ENCODE peak calls at places on chromosomes 3 and 15, in six cellular contexts. B is transverse colon, R is psoas muscle, O is GM13976, H is progenitor cell of endocrine pancreas, I is tibial artery. J is an unnamed sample.

GRCh38 chr15:92149029-92149428 is 244.7 kb upstream of the ST8SIA2 start:
- DNase-seq in H (no peak), O (no peak), B (no peak), R (no peak), I (no peak), J (no peak)

GRCh38 chr3:68306571-68306970 is 625.8 kb downstream of the TAFA4 start:
- DNase-seq in O (peak; percentile 20), I (no peak), B (no peak), R (no peak), H (peak; percentile 56), J (no peak)

GRCh38 chr15:78732634-78733033 is 78.6 kb downstream of the ADAMTS7 start:
- DNase-seq in O (no peak), I (no peak), B (no peak), H (no peak), R (no peak), J (no peak)

GRCh38 chr3:15420871-15421270 is 6.5 kb downstream of the METTL6 start:
- DNase-seq in H (no peak), O (no peak), I (no peak), B (no peak), R (no peak), J (no peak)

GRCh38 chr15:34776706-34777105 is 18.6 kb downstream of the ACTC1 start:
- DNase-seq in I (no peak), R (no peak), O (no peak), B (no peak), H (no peak), J (no peak)

GRCh38 chr3:55164876-55165275 is 237.0 kb upstream of the LRTM1 start:
- DNase-seq in O (no peak), H (no peak), I (no peak), B (no peak), R (no peak), J (no peak)

GRCh38 chr15:70892002-70892911 is at the start of the genes LRRC49 and THAP10:
- DNase-seq in H (peak; percentile 68), R (peak; percentile 93), I (peak; percentile 93), B (peak; percentile 84), O (peak; percentile 82), J (peak; percentile 69)

GRCh38 chr3:171506743-171507319 is 46.6 kb upstream of the TNIK start:
- DNase-seq in H (no peak), R (no peak), I (no peak), B (no peak), O (no peak), J (no peak)

GRCh38 chr3:151580592-151580991 is 119.7 kb upstream of the IGSF10 start:
- DNase-seq in H (no peak), R (no peak), B (no peak), I (no peak), O (no peak), J (no peak)

GRCh38 chr3:128413003-128413370 is 53.7 kb downstream of the DNAJB8 start:
- DNase-seq in R (no peak), H (no peak), I (no peak), O (no peak), B (no peak), J (no peak)

GRCh38 chr15:77018796-77019475 is 24.0 kb downstream of the PSTPIP1 start:
- DNase-seq in O (no peak), H (no peak), R (peak; percentile 55), I (no peak), B (no peak), J (no peak)

GRCh38 chr3:27360113-27361078 is 8.8 kb downstream of the NEK10 start:
- DNase-seq in O (no peak), I (no peak), R (no peak), B (peak; percentile 30), H (no peak), J (no peak)

GRCh38 chr15:78691167-78691872 is 50.3 kb upstream of the CHRNB4 start:
- DNase-seq in I (no peak), R (no peak), B (no peak), H (no peak), O (no peak), J (no peak)

GRCh38 chr15:100672959-100673358 is 70.6 kb downstream of the ASB7 start:
- DNase-seq in O (no peak), B (no peak), I (no peak), R (no peak), H (no peak), J (no peak)

GRCh38 chr15:32668942-32669341 is 27.4 kb downstream of the SCG5 start:
- DNase-seq in O (no peak), I (no peak), H (no peak), R (no peak), B (no peak), J (no peak)

GRCh38 chr3:119311191-119311925 is 17.2 kb downstream of the ARHGAP31 start:
- DNase-seq in I (no peak), H (no peak), O (no peak), R (no peak), B (no peak), J (no peak)

GRCh38 chr3:196639517-196640500 is at the start of gene NRROS:
- DNase-seq in H (no peak), B (peak; percentile 81), R (peak; percentile 74), O (peak; percentile 89), I (peak; percentile 70), J (no peak)

GRCh38 chr15:39474657-39475056 is 106.2 kb upstream of the THBS1 start:
- DNase-seq in O (no peak), I (no peak), R (no peak), H (no peak), B (no peak), J (no peak)

GRCh38 chr3:164222200-164222599 is 856.1 kb downstream of the SI start:
- DNase-seq in O (no peak), I (no peak), R (no peak), B (no peak), H (no peak), J (no peak)

GRCh38 chr3:159432721-159433300 is 555.8 kb upstream of the IL12A start:
- DNase-seq in I (no peak), R (no peak), B (no peak), O (no peak), H (no peak), J (no peak)

GRCh38 chr3:124831631-124832184 is 55.5 kb downstream of the ITGB5 start:
- DNase-seq in O (no peak), R (no peak), I (no peak), H (no peak), B (no peak), J (no peak)

GRCh38 chr15:75109731-75110130 is 86.3 kb downstream of the PPCDC start:
- DNase-seq in I (no peak), B (no peak), H (no peak), O (no peak), R (no peak), J (no peak)

GRCh38 chr3:45008117-45008516 is 18.0 kb upstream of the CLEC3B start:
- DNase-seq in R (no peak), B (no peak), H (no peak), O (no peak), I (no peak), J (no peak)

DNA sequence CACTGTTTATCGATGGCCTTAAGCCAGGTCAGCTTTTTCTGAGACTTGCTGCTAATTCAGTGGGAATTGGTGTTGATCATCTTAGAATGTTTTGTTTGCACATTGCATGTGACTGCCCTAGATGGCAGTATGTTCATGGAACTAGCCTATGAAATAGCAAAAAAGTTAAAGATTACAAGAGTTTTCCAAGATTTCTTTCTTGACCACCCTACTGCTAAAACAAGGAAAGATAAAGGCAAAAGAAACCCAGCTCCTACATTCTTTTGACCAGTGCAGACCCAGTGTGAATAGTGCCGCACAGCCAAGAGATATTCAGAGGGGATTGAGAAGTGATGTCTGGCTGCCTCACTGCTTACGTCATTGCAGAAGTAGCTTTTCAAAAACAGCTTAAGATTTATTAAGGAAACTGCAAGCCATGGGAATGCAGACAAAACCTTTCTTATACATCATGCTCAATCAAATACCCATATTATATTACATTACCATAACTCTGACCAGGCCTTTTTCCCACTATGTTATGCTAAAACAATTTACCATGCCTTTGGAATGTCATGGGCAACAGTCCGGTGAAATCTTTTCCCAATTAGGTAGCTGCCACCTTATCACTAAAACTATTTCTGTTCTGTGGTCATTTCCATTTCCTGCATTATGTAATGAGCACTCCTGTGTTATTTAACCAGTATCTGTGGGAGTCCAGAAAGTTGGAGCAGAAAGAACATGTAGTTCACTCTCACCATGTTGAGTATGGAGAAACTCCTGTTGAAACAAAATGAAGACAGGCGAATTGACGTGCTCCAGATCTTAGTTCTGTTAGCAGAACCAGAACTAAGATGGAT is 6.0 kb downstream of the PHLDB2 start:
- DNase-seq in H (no peak), B (no peak), O (no peak), R (no peak), I (no peak), J (no peak)
- TF ChIP-seq CTCF in H (no peak), B (no peak), O (no peak), R (peak; percentile 6), I (peak; percentile 20), J (no peak)

DNA sequence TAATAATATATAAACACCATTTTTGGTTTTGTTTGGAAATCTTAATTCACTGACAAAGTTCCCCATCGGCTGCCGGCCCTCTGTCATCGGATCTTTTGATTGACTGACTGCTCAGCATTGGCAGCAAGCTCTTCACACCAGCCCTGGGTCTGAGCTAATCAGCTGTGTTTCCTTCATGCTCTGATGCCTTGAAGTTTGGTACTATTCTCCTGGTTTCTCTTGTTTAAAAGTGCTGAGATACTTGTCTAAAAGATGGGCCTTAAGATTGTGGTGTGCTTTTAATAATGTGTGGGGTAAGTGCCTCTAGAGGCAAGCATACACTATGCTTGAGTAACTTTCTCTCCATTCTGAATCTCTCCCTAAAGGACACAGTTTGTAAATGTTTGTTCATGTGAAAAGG is 415.5 kb upstream of the TPRG1 start:
- DNase-seq in H (no peak), R (no peak), B (no peak), O (no peak), I (no peak), J (no peak)
- TF ChIP-seq CTCF in H (no peak), R (no peak), B (no peak), O (no peak), I (no peak), J (no peak)

DNA sequence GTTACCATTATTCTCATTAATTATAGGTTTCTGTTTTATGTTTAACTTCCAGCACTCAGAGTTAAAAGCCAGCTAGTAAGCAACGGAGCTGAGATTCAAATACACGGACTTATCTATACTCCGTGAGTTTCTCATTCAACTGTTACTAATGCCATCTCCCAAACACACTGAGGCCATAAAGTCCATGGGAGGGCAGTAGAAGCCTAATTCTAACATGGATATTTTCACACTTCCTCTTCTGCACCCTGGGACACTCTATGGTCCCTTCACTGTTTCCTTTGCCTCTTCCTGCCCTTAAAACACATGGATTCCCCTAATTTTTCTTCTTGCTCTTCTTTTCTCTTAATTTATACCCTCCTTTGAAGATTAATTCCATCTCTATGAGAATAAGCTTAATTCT is 245.0 kb downstream of the KLF13 start:
- DNase-seq in I (no peak), H (no peak), B (no peak), O (no peak), R (no peak), J (no peak)
- TF ChIP-seq CTCF in I (no peak), H (no peak), B (no peak), O (no peak), R (no peak), J (no peak)

GRCh38 chr3:169299897-169300296 is 363.6 kb downstream of the MECOM start:
- DNase-seq in R (no peak), O (no peak), I (no peak), B (no peak), H (no peak), J (no peak)

GRCh38 chr3:169299129-169299528 is 364.4 kb downstream of the MECOM start:
- DNase-seq in B (peak; percentile 84), I (no peak), R (no peak), O (no peak), H (no peak), J (no peak)

GRCh38 chr3:169300436-169300835 is 363.1 kb downstream of the MECOM start:
- DNase-seq in B (no peak), H (no peak), O (no peak), R (no peak), I (no peak), J (no peak)

GRCh38 chr3:169297214-169297613 is 366.3 kb downstream of the MECOM start:
- DNase-seq in I (no peak), R (no peak), H (no peak), O (no peak), B (no peak), J (no peak)

GRCh38 chr3:169298247-169298992 is 365.1 kb downstream of the MECOM start:
- DNase-seq in H (no peak), I (no peak), B (peak; percentile 17), R (no peak), O (no peak), J (no peak)
- TF ChIP-seq CTCF in H (no peak), I (no peak), B (no peak), R (no peak), O (no peak), J (no peak)

J was measured in omental fat pad.